ENCODE peak calls at places on chromosome 10, in seven cellular contexts. K, U, Q, H, X, O and W are unnamed samples.

GRCh38 chr10:103493362-103493871 is at the start of gene NEURL1:
- DNase-seq in O (peak; percentile 54), U (no peak), X (no peak), K (no peak), H (peak; percentile 59), Q (peak; percentile 72), W (no peak)

GRCh38 chr10:58177362-58177947 is 90.2 kb downstream of the IPMK start:
- DNase-seq in O (no peak), U (peak; percentile 47), Q (no peak), X (no peak), H (no peak), K (no peak), W (no peak)

GRCh38 chr10:30963994-30964930 is 67.4 kb downstream of the ZNF438 start:
- DNase-seq in U (no peak), Q (no peak), K (no peak), O (no peak), H (no peak), X (no peak), W (no peak)

GRCh38 chr10:30537586-30537985 is 92.0 kb downstream of the LYZL2 start:
- DNase-seq in X (no peak), H (no peak), Q (no peak), U (no peak), O (peak; percentile 23), K (no peak), W (no peak)

GRCh38 chr10:99681553-99681952 is 22.2 kb downstream of the ENTPD7 start:
- DNase-seq in H (no peak), U (peak; percentile 84), O (no peak), K (no peak), Q (no peak), X (no peak), W (no peak)

GRCh38 chr10:47042815-47043750 is 131.9 kb downstream of the PTPN20 start:
- DNase-seq in Q (peak; percentile 68), H (no peak), U (no peak), O (no peak), K (peak; percentile 9), X (no peak), W (no peak)

GRCh38 chr10:120735773-120736371 is 115.3 kb upstream of the WDR11 start:
- DNase-seq in H (no peak), Q (no peak), K (no peak), O (no peak), U (peak; percentile 12), X (no peak), W (no peak)

GRCh38 chr10:95237376-95238170 is 43.5 kb downstream of the ACSM6 start:
- DNase-seq in H (no peak), Q (no peak), U (peak; percentile 60), O (no peak), K (no peak), X (no peak), W (no peak)

GRCh38 chr10:18343573-18343972 is 203.3 kb downstream of the CACNB2 start:
- DNase-seq in Q (no peak), H (no peak), K (no peak), O (no peak), X (no peak), U (no peak), W (no peak)

GRCh38 chr10:121927361-121927840 is 430 bp downstream of the ATE1 start:
- DNase-seq in O (peak; percentile 47), Q (no peak), K (peak; percentile 59), H (peak; percentile 38), U (peak; percentile 43), X (peak; percentile 46), W (peak; percentile 73)

GRCh38 chr10:124231188-124232135 is 138.1 kb upstream of the CHST15 start:
- DNase-seq in H (no peak), O (no peak), K (no peak), X (no peak), Q (no peak), U (no peak), W (no peak)

GRCh38 chr10:108901766-108902365 is 1021.4 kb downstream of the XPNPEP1 start:
- DNase-seq in U (no peak), O (no peak), K (no peak), Q (no peak), X (no peak), H (no peak), W (no peak)

GRCh38 chr10:70404906-70405824 is 1.2 kb downstream of the EIF4EBP2 start:
- DNase-seq in K (peak; percentile 88), X (peak; percentile 90), Q (peak; percentile 78), U (peak; percentile 96), O (peak; percentile 93), H (peak; percentile 83), W (peak; percentile 79)

GRCh38 chr10:3790858-3791257 is 5.8 kb upstream of the KLF6 start:
- DNase-seq in O (no peak), H (no peak), K (no peak), U (no peak), Q (peak; percentile 53), X (no peak), W (no peak)

GRCh38 chr10:116256749-116257259 is 16.2 kb downstream of the GFRA1 start:
- DNase-seq in H (no peak), X (no peak), U (no peak), O (no peak), K (no peak), Q (no peak), W (no peak)

GRCh38 chr10:25952857-25953256 is 18.8 kb downstream of the MYO3A start:
- DNase-seq in O (no peak), U (no peak), H (no peak), K (no peak), X (no peak), Q (no peak), W (no peak)

GRCh38 chr10:52578871-52579405 is 193.6 kb downstream of the MBL2 start:
- DNase-seq in X (no peak), U (peak; percentile 77), Q (no peak), H (no peak), O (no peak), K (no peak), W (no peak)

GRCh38 chr10:50512214-50512595 is 111.6 kb downstream of the SGMS1 start:
- DNase-seq in H (no peak), X (no peak), U (peak; percentile 55), O (no peak), K (no peak), Q (no peak), W (no peak)

GRCh38 chr10:74223755-74224530 is 72.9 kb downstream of the ADK start:
- DNase-seq in O (no peak), K (no peak), Q (no peak), H (no peak), U (peak; percentile 58), X (no peak), W (no peak)

GRCh38 chr10:79246209-79246581 is 101.1 kb upstream of the PPIF start:
- DNase-seq in H (peak; percentile 48), Q (no peak), X (no peak), K (peak; percentile 92), O (peak; percentile 58), U (no peak), W (no peak)

GRCh38 chr10:89100680-89101079 is 106.4 kb downstream of the CH25H start:
- DNase-seq in Q (no peak), O (no peak), H (no peak), X (no peak), U (peak; percentile 90), K (no peak), W (no peak)

GRCh38 chr10:32400961-32401360 is 45.0 kb upstream of the CCDC7 start:
- DNase-seq in K (no peak), U (no peak), O (no peak), X (no peak), H (no peak), Q (no peak), W (no peak)

DNA sequence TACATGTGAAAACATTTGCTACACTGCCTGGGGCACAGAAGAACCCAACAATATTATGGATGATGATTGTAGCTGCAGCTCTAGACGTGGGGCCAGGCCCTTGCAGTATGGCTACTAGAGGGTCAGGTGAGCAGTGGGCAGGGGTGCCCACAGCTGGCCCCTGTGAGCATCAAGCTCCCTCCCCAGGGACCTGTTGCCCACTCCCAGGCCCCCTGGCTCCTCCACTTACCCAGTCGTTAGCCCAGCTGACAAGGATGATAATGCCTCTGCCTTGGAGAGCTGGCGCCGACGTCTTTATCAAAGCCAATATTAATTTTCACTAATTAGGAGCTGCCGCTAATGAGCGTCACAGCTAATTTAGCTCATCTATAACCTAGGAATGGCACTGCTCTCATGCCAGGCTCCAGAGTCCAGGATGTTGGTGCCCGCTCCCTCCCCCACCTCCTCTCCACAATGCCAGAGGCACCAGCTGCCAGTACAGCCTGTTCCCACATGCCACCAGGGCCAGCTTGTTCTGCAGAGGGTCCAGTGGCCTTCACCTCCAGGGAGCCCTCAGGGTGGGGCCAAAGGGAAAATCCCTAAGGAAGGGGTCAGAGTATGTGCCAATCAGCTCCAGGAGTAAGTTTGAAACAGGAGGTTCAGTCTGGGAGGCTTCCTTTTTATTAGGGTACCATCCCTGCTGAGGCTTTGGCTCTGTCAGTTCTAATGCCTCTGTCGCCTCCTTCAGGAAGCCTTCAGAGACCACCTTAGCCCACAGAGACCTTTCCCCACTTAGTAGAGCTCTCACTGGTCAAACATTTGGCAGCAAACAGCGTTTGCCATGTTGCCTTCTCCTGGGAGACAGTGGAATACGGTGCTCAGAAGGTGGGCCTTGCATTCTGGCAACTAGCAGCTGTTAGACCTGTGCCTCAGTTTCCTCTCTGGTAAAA is 77.2 kb downstream of the CDH23 start:
- DNase-seq in H (no peak), X (no peak), O (no peak), K (peak; percentile 79), U (no peak), Q (peak; percentile 60), W (no peak)
- TF ChIP-seq CTCF in H (no peak), X (no peak), O (no peak), K (no peak), U (no peak), Q (no peak), W (no peak)

GRCh38 chr10:75395171-75395954 is 6.2 kb downstream of the ZNF503 start:
- DNase-seq in X (peak; percentile 32), H (peak; percentile 63), Q (peak; percentile 84), U (peak; percentile 48), O (peak; percentile 61), K (peak; percentile 55), W (peak; percentile 58)
- H3K27me3 ChIP-seq in X (no peaks in the 10 kb centered on the region), H (no peaks in the 10 kb centered on the region), Q (peaks cover 24% of the 10 kb centered on the region), U (no peaks in the 10 kb centered on the region), O (no peaks in the 10 kb centered on the region), K (no peaks in the 10 kb centered on the region), W (peaks cover 12% of the 10 kb centered on the region)

GRCh38 chr10:133350283-133350949 is 3.2 kb downstream of the PRAP1 start:
- DNase-seq in K (no peak), Q (no peak), X (no peak), O (no peak), U (no peak), H (no peak), W (no peak)

GRCh38 chr10:133350950-133351329 is 3.8 kb downstream of the PRAP1 start:
- DNase-seq in X (no peak), H (no peak), U (no peak), K (no peak), O (no peak), Q (no peak), W (no peak)

GRCh38 chr10:133347636-133348517 is 704 bp downstream of the PRAP1 start:
- DNase-seq in U (no peak), Q (no peak), O (no peak), X (no peak), H (no peak), K (no peak), W (peak; percentile 70)

GRCh38 chr10:133349577-133350011 is 2.4 kb downstream of the PRAP1 start:
- DNase-seq in K (no peak), H (no peak), U (no peak), X (no peak), O (no peak), Q (no peak), W (no peak)

GRCh38 chr10:133349160-133349568 is 2.0 kb downstream of the PRAP1 start:
- DNase-seq in X (no peak), O (no peak), Q (no peak), U (no peak), H (no peak), K (no peak), W (no peak)
- TF ChIP-seq POLR2A in X (no peak), O (no peak), Q (no peak), U (peak; percentile 49), H (no peak), K (no peak), W (no peak)

GRCh38 chr10:82150123-82150900 is 275.3 kb downstream of the NRG3 start:
- DNase-seq in K (peak; percentile 21), H (no peak), Q (no peak), U (no peak), X (no peak), O (no peak), W (peak; percentile 20)
- TF ChIP-seq CTCF in K (no peak), H (no peak), Q (no peak), U (no peak), X (no peak), O (no peak), W (no peak)